ENCODE peak calls at places on chromosome 16, in ten cellular contexts. K is mesendoderm, A is cardiac muscle cell, F is mammary epithelial cell, O is heart right ventricle, N is OCI-LY7, Z is lung, L is MM.1S, R is suprapubic skin, E is ascending aorta. M is an unnamed sample. For H3K4me1, the result is how much of the 10 kb centered on the place peaks cover.

GRCh38 chr16:17258077-17258599 is 212.6 kb downstream of the XYLT1 start:
- DNase-seq in K (no peak), A (no peak), F (no peak), O (no peak), N (no peak), Z (no peak), L (no peak), R (no peak), E (no peak), M (no peak)

GRCh38 chr16:1093284-1094123 is 2.5 kb downstream of the C1QTNF8 start:
- DNase-seq in K (peak), A (peak), F (no peak), O (no peak), N (peak), Z (no peak), L (no peak), R (no peak), E (no peak), M (no peak)

GRCh38 chr16:14386115-14386514 is 243.9 kb downstream of the PARN start:
- DNase-seq in K (no peak), A (no peak), F (no peak), O (no peak), N (no peak), Z (no peak), L (no peak), R (no peak), E (no peak), M (no peak)

GRCh38 chr16:14405611-14406537 is 224.2 kb downstream of the PARN start:
- DNase-seq in K (peak), A (no peak), F (no peak), O (peak), N (peak), Z (no peak), L (peak), R (peak), E (no peak), M (no peak)

GRCh38 chr16:12677472-12677871 is 126.2 kb downstream of the CPPED1 start:
- DNase-seq in K (no peak), A (no peak), F (no peak), O (no peak), N (peak), Z (no peak), L (no peak), R (no peak), E (no peak), M (no peak)

GRCh38 chr16:20814761-20815160 is 8.4 kb downstream of the REXO5 start:
- DNase-seq in K (no peak), A (no peak), F (no peak), O (no peak), N (no peak), Z (no peak), L (no peak), R (no peak), E (no peak), M (no peak)

GRCh38 chr16:2980227-2981176 is at the start of gene PKMYT1:
- DNase-seq in K (peak), A (peak), F (peak), O (peak), N (peak), Z (peak), L (peak), R (peak), E (peak), M (peak)

GRCh38 chr16:66754819-66755218 is 3.4 kb upstream of the DYNC1LI2 start:
- DNase-seq in K (no peak), A (no peak), F (no peak), O (no peak), N (no peak), Z (no peak), L (no peak), R (no peak), E (no peak), M (no peak)

GRCh38 chr16:85458952-85459351 is 154.2 kb upstream of the GSE1 start:
- DNase-seq in K (no peak), A (no peak), F (no peak), O (peak), N (no peak), Z (no peak), L (no peak), R (no peak), E (no peak), M (no peak)

GRCh38 chr16:77584205-77584859 is 138.0 kb upstream of the NUDT7 start:
- DNase-seq in K (peak), A (peak), F (peak), O (no peak), N (peak), Z (peak), L (peak), R (no peak), E (no peak), M (peak)

GRCh38 chr16:81831722-81832126 is 52.6 kb downstream of the PLCG2 start:
- DNase-seq in K (peak), A (peak), F (no peak), O (peak), N (peak), Z (peak), L (peak), R (no peak), E (peak), M (peak)

GRCh38 chr16:81457326-81458133 is 12.9 kb downstream of the CMIP start:
- DNase-seq in K (peak), A (peak), F (peak), O (no peak), N (no peak), Z (no peak), L (no peak), R (no peak), E (no peak), M (no peak)

GRCh38 chr16:23595246-23595950 is 718 bp downstream of the NDUFAB1 start:
- DNase-seq in K (peak), A (peak), F (no peak), O (no peak), N (no peak), Z (no peak), L (no peak), R (no peak), E (no peak), M (no peak)

GRCh38 chr16:705748-706188 is at the start of gene FBXL16:
- DNase-seq in K (no peak), A (no peak), F (no peak), O (no peak), N (peak), Z (no peak), L (no peak), R (no peak), E (no peak), M (no peak)

GRCh38 chr16:55475919-55476318 is 3.1 kb upstream of the MMP2 start:
- DNase-seq in K (peak), A (peak), F (no peak), O (no peak), N (no peak), Z (no peak), L (no peak), R (no peak), E (no peak), M (no peak)

GRCh38 chr16:17555176-17555575 is 84.4 kb upstream of the XYLT1 start:
- DNase-seq in K (no peak), A (no peak), F (peak), O (no peak), N (no peak), Z (no peak), L (no peak), R (no peak), E (no peak), M (no peak)

GRCh38 chr16:85423631-85424030 is 189.5 kb upstream of the GSE1 start:
- DNase-seq in K (no peak), A (no peak), F (no peak), O (no peak), N (no peak), Z (no peak), L (no peak), R (no peak), E (no peak), M (no peak)

GRCh38 chr16:16137110-16137509 is 86.2 kb downstream of the ABCC6 start:
- DNase-seq in K (peak), A (no peak), F (no peak), O (no peak), N (no peak), Z (no peak), L (no peak), R (no peak), E (no peak), M (no peak)

GRCh38 chr16:83692224-83692623 is 115.6 kb upstream of the HSBP1 start:
- DNase-seq in K (no peak), A (peak), F (no peak), O (no peak), N (no peak), Z (no peak), L (no peak), R (no peak), E (no peak), M (no peak)

GRCh38 chr16:48123104-48123788 is 32.5 kb downstream of the ABCC12 start:
- DNase-seq in K (peak), A (peak), F (peak), O (no peak), N (no peak), Z (peak), L (no peak), R (no peak), E (peak), M (no peak)

GRCh38 chr16:84673561-84673960 is 25.2 kb downstream of the KLHL36 start:
- DNase-seq in K (no peak), A (no peak), F (no peak), O (no peak), N (peak), Z (no peak), L (no peak), R (no peak), E (no peak), M (no peak)

DNA sequence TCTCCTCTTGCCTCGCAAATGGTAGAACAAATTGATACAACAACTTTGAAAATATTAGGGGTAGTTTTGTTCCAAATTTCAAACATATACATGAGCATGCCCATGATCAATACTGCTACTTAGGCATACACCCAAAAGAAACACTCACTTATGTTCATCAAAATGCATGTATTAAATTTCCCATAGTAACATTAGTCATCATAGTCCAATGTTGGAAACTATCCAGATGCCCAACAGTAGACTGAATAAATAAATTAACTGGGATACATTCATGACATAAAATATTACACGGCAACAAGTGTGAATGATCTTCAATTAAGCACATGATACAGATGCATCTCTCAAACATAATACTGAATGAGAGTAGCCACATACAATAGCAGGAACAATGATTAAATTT is 391.6 kb downstream of the CDH11 start:
- DNase-seq in K (no peak), A (no peak), F (no peak), O (no peak), N (no peak), Z (no peak), L (no peak), R (no peak), E (no peak), M (no peak)
- H3K27ac ChIP-seq in K (no peak), A (no peak), F (no peak), O (no peak), N (no peak), Z (no peak), L (no peak), R (no peak), E (no peak), M (no peak)

GRCh38 chr16:31111881-31112466 is 3.8 kb downstream of the BCKDK start:
- DNase-seq in K (no peak), A (no peak), F (no peak), O (no peak), N (no peak), Z (no peak), L (no peak), R (no peak), E (no peak), M (no peak)
- H3K4me1 ChIP-seq in K (under half), A (under half), F (under half), O (under half), N (under half), Z (under half), L (under half), R (half or more), E (under half), M (under half)

GRCh38 chr16:11076259-11077018 is 132.1 kb downstream of the CLEC16A start:
- DNase-seq in K (no peak), A (no peak), F (no peak), O (no peak), N (no peak), Z (no peak), L (no peak), R (no peak), E (no peak), M (no peak)
- H3K27ac ChIP-seq in K (no peak), A (peak), F (no peak), O (no peak), N (no peak), Z (no peak), L (no peak), R (no peak), E (peak), M (no peak)

GRCh38 chr16:75249441-75249840 is 2.0 kb downstream of the BCAR1 start:
- DNase-seq in K (no peak), A (no peak), F (no peak), O (no peak), N (no peak), Z (no peak), L (no peak), R (no peak), E (no peak), M (no peak)

GRCh38 chr16:75247249-75247648 is 4.2 kb downstream of the BCAR1 start:
- DNase-seq in K (no peak), A (no peak), F (no peak), O (peak), N (no peak), Z (no peak), L (no peak), R (no peak), E (no peak), M (no peak)

GRCh38 chr16:75248142-75248535 is 3.3 kb downstream of the BCAR1 start:
- DNase-seq in K (no peak), A (no peak), F (no peak), O (peak), N (no peak), Z (no peak), L (no peak), R (no peak), E (no peak), M (no peak)

GRCh38 chr16:75250089-75250808 is 1.2 kb downstream of the BCAR1 start:
- DNase-seq in K (no peak), A (no peak), F (no peak), O (peak), N (no peak), Z (peak), L (no peak), R (no peak), E (no peak), M (no peak)

DNA sequence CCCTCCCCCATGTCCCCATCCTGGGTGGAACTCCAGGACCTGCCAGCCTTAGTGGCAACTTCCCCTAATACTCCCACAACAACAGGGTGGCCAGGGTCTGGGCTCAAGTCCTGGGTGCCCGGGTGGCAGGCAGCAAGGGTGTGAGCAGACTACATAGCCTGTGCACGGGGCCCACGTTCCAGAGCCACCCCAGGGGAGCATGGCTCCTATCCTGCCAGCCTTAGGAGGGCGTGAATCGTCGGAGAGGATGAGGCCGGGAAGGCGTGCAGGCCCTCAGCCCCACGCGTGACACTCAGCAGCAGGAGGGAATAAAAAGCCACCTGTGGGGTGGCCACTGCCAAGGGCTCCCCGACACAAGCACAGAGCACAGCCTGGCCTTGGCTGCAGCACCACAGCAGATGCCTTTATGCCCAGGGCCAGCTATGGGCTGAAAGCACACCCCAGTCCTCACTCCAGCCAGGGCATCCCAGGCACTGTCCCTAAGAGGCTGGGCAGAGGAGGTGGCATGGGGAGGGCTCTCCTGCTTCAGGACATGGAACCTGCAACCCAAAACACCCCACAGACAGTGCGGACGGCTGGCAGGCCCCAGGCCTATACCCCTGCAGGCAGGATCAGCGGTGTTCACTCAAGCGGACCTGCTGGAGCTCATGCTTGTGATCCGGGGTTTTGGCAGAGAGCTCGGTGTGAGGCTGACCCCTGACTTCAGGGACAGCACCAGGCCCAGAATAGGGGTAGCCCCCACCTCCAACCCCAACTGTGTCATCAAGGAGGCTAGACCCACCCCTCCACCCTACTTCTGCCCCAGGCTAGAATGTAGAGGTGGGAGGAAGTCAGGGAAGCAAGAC is 2.7 kb downstream of the BCAR1 start:
- DNase-seq in K (no peak), A (no peak), F (no peak), O (no peak), N (no peak), Z (no peak), L (no peak), R (no peak), E (no peak), M (no peak)
- H3K4me1 ChIP-seq in K (under half), A (half or more), F (half or more), O (half or more), N (under half), Z (half or more), L (under half), R (half or more), E (half or more), M (under half)

DNA sequence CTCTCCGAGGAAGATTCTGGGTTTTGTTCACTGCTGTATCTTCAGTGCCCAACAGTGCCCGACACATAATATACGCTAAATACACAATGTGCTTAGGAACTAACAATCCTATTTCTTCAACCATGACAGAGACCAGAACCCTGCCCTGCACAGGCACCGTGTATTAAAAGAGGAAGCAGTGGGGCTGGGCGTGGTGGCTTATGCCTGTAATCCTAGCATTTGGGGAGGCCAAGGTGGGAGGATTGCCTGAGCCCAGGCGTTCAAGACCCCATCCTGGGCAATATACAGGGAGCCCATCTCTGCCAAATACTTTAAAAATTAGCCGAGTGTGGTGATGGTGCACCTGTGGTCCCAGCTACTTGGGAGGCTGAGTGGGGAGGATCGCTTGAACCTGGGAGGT is 19.3 kb downstream of the ARL2BP start:
- DNase-seq in K (no peak), A (no peak), F (no peak), O (no peak), N (no peak), Z (no peak), L (no peak), R (peak), E (no peak), M (no peak)
- H3K27ac ChIP-seq in K (no peak), A (no peak), F (no peak), O (no peak), N (no peak), Z (peak), L (no peak), R (peak), E (no peak), M (no peak)

DNA sequence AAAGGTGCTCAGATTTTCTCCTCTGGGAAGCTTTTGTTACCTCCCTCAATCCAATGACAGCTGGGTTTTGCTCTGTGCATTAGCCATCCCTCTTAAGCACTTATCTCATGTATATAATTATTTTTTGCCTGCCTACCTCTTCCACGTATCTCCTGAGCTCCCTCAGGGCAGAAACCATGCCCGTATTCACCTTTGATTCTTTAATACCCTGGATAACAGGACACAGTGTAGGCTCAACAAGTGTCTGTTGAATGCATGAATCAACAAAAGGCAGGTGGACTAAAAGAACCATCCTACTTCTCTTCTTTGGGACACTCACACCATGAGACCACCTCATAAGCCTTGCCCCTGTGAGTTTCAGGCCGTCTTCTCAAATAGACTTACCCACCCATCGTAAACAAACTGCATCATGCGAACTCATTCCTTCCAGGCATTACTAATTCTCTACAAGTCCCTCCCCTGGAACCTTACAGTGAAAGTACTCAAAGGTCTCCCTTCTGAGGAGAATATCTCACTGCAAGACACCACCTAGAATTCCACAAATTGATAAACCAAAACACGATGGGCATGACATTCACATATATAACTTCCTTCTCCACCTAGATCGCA is 3.2 kb downstream of the ARHGAP17 start:
- DNase-seq in K (no peak), A (no peak), F (no peak), O (no peak), N (no peak), Z (no peak), L (no peak), R (no peak), E (no peak), M (no peak)
- H3K4me1 ChIP-seq in K (under half), A (under half), F (under half), O (half or more), N (half or more), Z (under half), L (under half), R (half or more), E (under half), M (under half)